ENCODE peak calls at places on chromosomes 13 and 19, in seven cellular contexts. One of them, this sample, is unnamed.

GRCh38 chr13:97574926-97575325 is 141.0 kb downstream of the RAP2A start:
- DNase-seq in K562: peak
- DNase-seq in fibroblast of the aortic adventitia: peak
- DNase-seq in endothelial cell: peak
- DNase-seq in B cell: no peak
- DNase-seq in fibroblast of pulmonary artery: peak
- DNase-seq in Panc1: peak
- DNase-seq in this sample: peak

GRCh38 chr19:10292789-10293636 is 3.3 kb downstream of the ICAM5 start:
- DNase-seq in K562: no peak
- DNase-seq in fibroblast of the aortic adventitia: no peak
- DNase-seq in endothelial cell: no peak
- DNase-seq in B cell: peak
- DNase-seq in fibroblast of pulmonary artery: no peak
- DNase-seq in Panc1: no peak
- DNase-seq in this sample: peak

GRCh38 chr19:54266133-54266532 is 9.1 kb upstream of the LILRB5 start:
- DNase-seq in K562: peak
- DNase-seq in fibroblast of the aortic adventitia: peak
- DNase-seq in endothelial cell: peak
- DNase-seq in B cell: peak
- DNase-seq in fibroblast of pulmonary artery: peak
- DNase-seq in Panc1: peak
- DNase-seq in this sample: peak

GRCh38 chr13:102351486-102351885 is 50.4 kb downstream of the FGF14 start:
- DNase-seq in K562: no peak
- DNase-seq in fibroblast of the aortic adventitia: no peak
- DNase-seq in endothelial cell: no peak
- DNase-seq in B cell: no peak
- DNase-seq in fibroblast of pulmonary artery: no peak
- DNase-seq in Panc1: no peak
- DNase-seq in this sample: no peak

GRCh38 chr19:41872775-41873647 is 4.1 kb upstream of the CD79A start:
- DNase-seq in K562: peak
- DNase-seq in fibroblast of the aortic adventitia: peak
- DNase-seq in endothelial cell: peak
- DNase-seq in B cell: peak
- DNase-seq in fibroblast of pulmonary artery: peak
- DNase-seq in Panc1: peak
- DNase-seq in this sample: peak

GRCh38 chr13:31049083-31049482 is 112.6 kb downstream of the HSPH1 start:
- DNase-seq in K562: no peak
- DNase-seq in fibroblast of the aortic adventitia: no peak
- DNase-seq in endothelial cell: no peak
- DNase-seq in B cell: no peak
- DNase-seq in fibroblast of pulmonary artery: no peak
- DNase-seq in Panc1: no peak
- DNase-seq in this sample: no peak

GRCh38 chr13:35252536-35253205 is 223.8 kb downstream of the MAB21L1 start:
- DNase-seq in K562: no peak
- DNase-seq in fibroblast of the aortic adventitia: no peak
- DNase-seq in endothelial cell: no peak
- DNase-seq in B cell: no peak
- DNase-seq in fibroblast of pulmonary artery: no peak
- DNase-seq in Panc1: no peak
- DNase-seq in this sample: peak

GRCh38 chr13:24007979-24008620 is 110.8 kb upstream of the C1QTNF9B start:
- DNase-seq in K562: no peak
- DNase-seq in fibroblast of the aortic adventitia: no peak
- DNase-seq in endothelial cell: no peak
- DNase-seq in B cell: no peak
- DNase-seq in fibroblast of pulmonary artery: no peak
- DNase-seq in Panc1: no peak
- DNase-seq in this sample: no peak

GRCh38 chr13:95181586-95181985 is 119.7 kb downstream of the ABCC4 start:
- DNase-seq in K562: no peak
- DNase-seq in fibroblast of the aortic adventitia: no peak
- DNase-seq in endothelial cell: no peak
- DNase-seq in B cell: no peak
- DNase-seq in fibroblast of pulmonary artery: no peak
- DNase-seq in Panc1: no peak
- DNase-seq in this sample: no peak

GRCh38 chr19:33434886-33435705 is 61.6 kb downstream of the CEBPG start:
- DNase-seq in K562: no peak
- DNase-seq in fibroblast of the aortic adventitia: no peak
- DNase-seq in endothelial cell: no peak
- DNase-seq in B cell: no peak
- DNase-seq in fibroblast of pulmonary artery: peak
- DNase-seq in Panc1: no peak
- DNase-seq in this sample: no peak

GRCh38 chr13:21208755-21209154 is 32.3 kb downstream of the MRPL57 start:
- DNase-seq in K562: no peak
- DNase-seq in fibroblast of the aortic adventitia: no peak
- DNase-seq in endothelial cell: no peak
- DNase-seq in B cell: no peak
- DNase-seq in fibroblast of pulmonary artery: peak
- DNase-seq in Panc1: no peak
- DNase-seq in this sample: no peak

GRCh38 chr13:66888698-66889097 is 341.4 kb downstream of the PCDH9 start:
- DNase-seq in K562: no peak
- DNase-seq in fibroblast of the aortic adventitia: no peak
- DNase-seq in endothelial cell: no peak
- DNase-seq in B cell: no peak
- DNase-seq in fibroblast of pulmonary artery: peak
- DNase-seq in Panc1: no peak
- DNase-seq in this sample: no peak

GRCh38 chr19:18859676-18860301 is 28.0 kb downstream of the UPF1 start:
- DNase-seq in K562: no peak
- DNase-seq in fibroblast of the aortic adventitia: no peak
- DNase-seq in endothelial cell: peak
- DNase-seq in B cell: no peak
- DNase-seq in fibroblast of pulmonary artery: peak
- DNase-seq in Panc1: no peak
- DNase-seq in this sample: no peak

DNA sequence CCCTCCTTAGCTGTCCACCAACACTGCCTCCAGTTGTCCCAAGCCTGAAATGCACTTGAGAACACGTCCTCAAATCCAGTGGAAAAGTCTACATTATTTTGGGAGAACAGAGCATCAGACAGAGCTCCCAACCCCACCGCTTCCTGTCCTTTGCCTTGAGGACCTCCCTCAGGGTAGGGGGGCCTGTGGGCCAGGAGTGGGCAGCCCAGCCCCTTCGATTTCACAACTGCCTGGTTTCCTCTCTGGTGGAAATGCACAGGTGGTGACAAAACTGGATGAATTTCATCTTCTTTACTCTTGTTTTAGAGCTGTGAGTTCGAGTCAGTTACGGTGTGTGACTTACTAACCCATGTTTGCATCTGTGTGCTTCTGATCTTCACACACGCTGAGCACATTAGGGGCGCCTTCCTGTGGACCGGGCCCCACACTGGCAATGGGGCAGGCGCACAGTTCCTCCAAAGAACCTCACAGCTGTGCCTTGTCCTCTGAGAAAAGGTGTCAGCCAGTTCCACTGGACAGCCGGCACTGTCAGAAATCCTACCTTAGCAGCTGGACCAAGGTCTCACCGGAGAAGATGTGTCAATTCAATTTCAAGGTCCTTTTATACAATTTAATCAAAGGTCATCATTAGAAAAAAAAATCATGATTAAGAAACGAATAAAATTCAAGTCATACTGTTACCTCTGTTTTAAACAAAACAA is 80.2 kb downstream of the IRS2 start:
- DNase-seq in K562: no peak
- DNase-seq in fibroblast of the aortic adventitia: no peak
- DNase-seq in endothelial cell: no peak
- DNase-seq in B cell: no peak
- DNase-seq in fibroblast of pulmonary artery: no peak
- DNase-seq in Panc1: no peak
- DNase-seq in this sample: no peak
- TF ChIP-seq CTCF in K562: no peak
- TF ChIP-seq CTCF in fibroblast of the aortic adventitia: no peak
- TF ChIP-seq CTCF in endothelial cell: no peak
- TF ChIP-seq CTCF in B cell: no peak
- TF ChIP-seq CTCF in fibroblast of pulmonary artery: no peak
- TF ChIP-seq CTCF in Panc1: no peak
- TF ChIP-seq CTCF in this sample: no peak

DNA sequence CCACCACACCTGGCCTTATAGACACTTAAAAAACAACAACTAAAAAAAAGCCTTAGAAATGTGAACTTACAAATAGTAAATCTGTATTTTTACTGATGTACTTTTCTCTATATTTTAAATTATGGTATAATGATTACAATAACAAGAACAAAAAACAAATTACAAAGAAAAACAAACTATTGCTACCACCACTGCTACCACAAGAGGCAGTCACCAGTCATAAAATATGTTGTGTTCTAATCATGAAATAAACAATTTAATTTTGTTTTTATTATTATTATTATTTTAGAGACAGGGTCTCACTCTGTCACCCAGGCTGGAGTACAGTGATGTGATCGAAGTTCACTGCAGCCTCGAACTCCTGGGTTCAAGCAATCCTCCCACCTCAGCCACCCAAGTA is 72.2 kb downstream of the DIAPH3 start:
- DNase-seq in K562: no peak
- DNase-seq in fibroblast of the aortic adventitia: no peak
- DNase-seq in endothelial cell: no peak
- DNase-seq in B cell: no peak
- DNase-seq in fibroblast of pulmonary artery: no peak
- DNase-seq in Panc1: no peak
- DNase-seq in this sample: no peak
- TF ChIP-seq CTCF in K562: no peak
- TF ChIP-seq CTCF in fibroblast of the aortic adventitia: no peak
- TF ChIP-seq CTCF in endothelial cell: no peak
- TF ChIP-seq CTCF in B cell: no peak
- TF ChIP-seq CTCF in fibroblast of pulmonary artery: peak
- TF ChIP-seq CTCF in Panc1: peak
- TF ChIP-seq CTCF in this sample: peak

DNA sequence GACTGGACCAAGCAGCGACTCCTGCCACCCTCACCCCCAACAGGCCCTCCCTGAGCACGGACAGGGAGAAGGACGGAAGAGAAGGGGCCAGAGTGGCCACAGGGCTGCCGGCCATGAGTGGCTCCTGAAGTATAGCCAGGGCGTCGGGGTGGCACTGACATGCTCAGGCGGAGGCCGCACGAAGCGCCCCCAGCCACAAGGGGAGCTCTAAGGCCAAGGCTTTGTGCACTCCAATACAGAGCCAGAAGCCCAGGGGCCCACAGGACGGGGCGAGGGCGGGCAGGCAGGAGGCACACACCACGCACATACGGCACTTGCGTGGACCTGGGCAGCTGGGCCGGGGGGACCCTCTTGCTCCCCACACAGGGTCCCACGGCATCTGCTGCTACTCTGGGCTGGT is 52.0 kb downstream of the KLF2 start:
- DNase-seq in K562: peak
- DNase-seq in fibroblast of the aortic adventitia: no peak
- DNase-seq in endothelial cell: peak
- DNase-seq in B cell: peak
- DNase-seq in fibroblast of pulmonary artery: no peak
- DNase-seq in Panc1: no peak
- DNase-seq in this sample: peak
- TF ChIP-seq CTCF in K562: peak
- TF ChIP-seq CTCF in fibroblast of the aortic adventitia: peak
- TF ChIP-seq CTCF in endothelial cell: peak
- TF ChIP-seq CTCF in B cell: peak
- TF ChIP-seq CTCF in fibroblast of pulmonary artery: peak
- TF ChIP-seq CTCF in Panc1: no peak
- TF ChIP-seq CTCF in this sample: peak

GRCh38 chr19:46489445-46490272 is 6.0 kb downstream of the PNMA8B start:
- DNase-seq in K562: peak
- DNase-seq in fibroblast of the aortic adventitia: peak
- DNase-seq in endothelial cell: no peak
- DNase-seq in B cell: peak
- DNase-seq in fibroblast of pulmonary artery: peak
- DNase-seq in Panc1: no peak
- DNase-seq in this sample: no peak
- TF ChIP-seq CTCF in K562: peak
- TF ChIP-seq CTCF in fibroblast of the aortic adventitia: peak
- TF ChIP-seq CTCF in endothelial cell: no peak
- TF ChIP-seq CTCF in B cell: no peak
- TF ChIP-seq CTCF in fibroblast of pulmonary artery: peak
- TF ChIP-seq CTCF in Panc1: no peak
- TF ChIP-seq CTCF in this sample: peak